ENCODE peak calls at places on chromosomes 6 and 20, in ten cellular contexts. One of them, this sample, is unnamed.

GRCh38 chr6:158283304-158284005 is 28.8 kb upstream of the TULP4 start:
- DNase-seq in ELR: peak
- DNase-seq in PC-3: no peak
- DNase-seq in T-helper 9 cell: peak
- DNase-seq in NCI-H774: no peak
- DNase-seq in cardiac fibroblast: peak
- DNase-seq in GDM1: no peak
- DNase-seq in occipital lobe: peak
- DNase-seq in HCEC 1CT: peak
- DNase-seq in NCI-H510A treated with DMSO at 0.1 percent for 48 hours: no peak
- DNase-seq in this sample: peak

GRCh38 chr20:9146649-9147048 is 77.8 kb downstream of the PLCB4 start:
- DNase-seq in ELR: no peak
- DNase-seq in PC-3: no peak
- DNase-seq in T-helper 9 cell: no peak
- DNase-seq in NCI-H774: no peak
- DNase-seq in cardiac fibroblast: no peak
- DNase-seq in GDM1: no peak
- DNase-seq in occipital lobe: no peak
- DNase-seq in HCEC 1CT: no peak
- DNase-seq in NCI-H510A treated with DMSO at 0.1 percent for 48 hours: no peak
- DNase-seq in this sample: no peak

GRCh38 chr6:41643899-41644269 is 5.6 kb downstream of the MDFI start:
- DNase-seq in ELR: no peak
- DNase-seq in PC-3: no peak
- DNase-seq in T-helper 9 cell: no peak
- DNase-seq in NCI-H774: no peak
- DNase-seq in cardiac fibroblast: no peak
- DNase-seq in GDM1: no peak
- DNase-seq in occipital lobe: no peak
- DNase-seq in HCEC 1CT: no peak
- DNase-seq in NCI-H510A treated with DMSO at 0.1 percent for 48 hours: no peak
- DNase-seq in this sample: no peak

GRCh38 chr6:1770435-1770843 is 160.7 kb downstream of the FOXC1 start:
- DNase-seq in ELR: peak
- DNase-seq in PC-3: peak
- DNase-seq in T-helper 9 cell: no peak
- DNase-seq in NCI-H774: no peak
- DNase-seq in cardiac fibroblast: no peak
- DNase-seq in GDM1: peak
- DNase-seq in occipital lobe: no peak
- DNase-seq in HCEC 1CT: no peak
- DNase-seq in NCI-H510A treated with DMSO at 0.1 percent for 48 hours: peak
- DNase-seq in this sample: peak

GRCh38 chr20:33666293-33667244 is at the start of gene ACTL10:
- DNase-seq in ELR: peak
- DNase-seq in PC-3: peak
- DNase-seq in T-helper 9 cell: peak
- DNase-seq in NCI-H774: peak
- DNase-seq in cardiac fibroblast: peak
- DNase-seq in GDM1: peak
- DNase-seq in occipital lobe: peak
- DNase-seq in HCEC 1CT: peak
- DNase-seq in NCI-H510A treated with DMSO at 0.1 percent for 48 hours: peak
- DNase-seq in this sample: peak

GRCh38 chr6:42260424-42260888 is 42.8 kb upstream of the MRPS10 start:
- DNase-seq in ELR: no peak
- DNase-seq in PC-3: no peak
- DNase-seq in T-helper 9 cell: no peak
- DNase-seq in NCI-H774: no peak
- DNase-seq in cardiac fibroblast: no peak
- DNase-seq in GDM1: no peak
- DNase-seq in occipital lobe: no peak
- DNase-seq in HCEC 1CT: no peak
- DNase-seq in NCI-H510A treated with DMSO at 0.1 percent for 48 hours: no peak
- DNase-seq in this sample: no peak

GRCh38 chr20:45913105-45913504 is 1.1 kb upstream of the PLTP start:
- DNase-seq in ELR: peak
- DNase-seq in PC-3: no peak
- DNase-seq in T-helper 9 cell: no peak
- DNase-seq in NCI-H774: no peak
- DNase-seq in cardiac fibroblast: no peak
- DNase-seq in GDM1: no peak
- DNase-seq in occipital lobe: no peak
- DNase-seq in HCEC 1CT: no peak
- DNase-seq in NCI-H510A treated with DMSO at 0.1 percent for 48 hours: no peak
- DNase-seq in this sample: peak

GRCh38 chr20:47675190-47676142 is 109.8 kb downstream of the SULF2 start:
- DNase-seq in ELR: no peak
- DNase-seq in PC-3: no peak
- DNase-seq in T-helper 9 cell: no peak
- DNase-seq in NCI-H774: no peak
- DNase-seq in cardiac fibroblast: no peak
- DNase-seq in GDM1: no peak
- DNase-seq in occipital lobe: no peak
- DNase-seq in HCEC 1CT: no peak
- DNase-seq in NCI-H510A treated with DMSO at 0.1 percent for 48 hours: no peak
- DNase-seq in this sample: no peak

GRCh38 chr6:85065831-85066230 is 301.4 kb upstream of the TBX18 start:
- DNase-seq in ELR: no peak
- DNase-seq in PC-3: no peak
- DNase-seq in T-helper 9 cell: no peak
- DNase-seq in NCI-H774: no peak
- DNase-seq in cardiac fibroblast: no peak
- DNase-seq in GDM1: no peak
- DNase-seq in occipital lobe: no peak
- DNase-seq in HCEC 1CT: no peak
- DNase-seq in NCI-H510A treated with DMSO at 0.1 percent for 48 hours: no peak
- DNase-seq in this sample: no peak

GRCh38 chr6:134080171-134080795 is 27.9 kb upstream of the SLC2A12 start:
- DNase-seq in ELR: peak
- DNase-seq in PC-3: peak
- DNase-seq in T-helper 9 cell: no peak
- DNase-seq in NCI-H774: peak
- DNase-seq in cardiac fibroblast: no peak
- DNase-seq in GDM1: no peak
- DNase-seq in occipital lobe: no peak
- DNase-seq in HCEC 1CT: no peak
- DNase-seq in NCI-H510A treated with DMSO at 0.1 percent for 48 hours: peak
- DNase-seq in this sample: peak

GRCh38 chr6:89146748-89147715 is 1.2 kb downstream of the PM20D2 start:
- DNase-seq in ELR: peak
- DNase-seq in PC-3: peak
- DNase-seq in T-helper 9 cell: no peak
- DNase-seq in NCI-H774: no peak
- DNase-seq in cardiac fibroblast: peak
- DNase-seq in GDM1: no peak
- DNase-seq in occipital lobe: no peak
- DNase-seq in HCEC 1CT: peak
- DNase-seq in NCI-H510A treated with DMSO at 0.1 percent for 48 hours: peak
- DNase-seq in this sample: peak

GRCh38 chr6:57435475-57436163 is 118.2 kb downstream of the PRIM2 start:
- DNase-seq in ELR: no peak
- DNase-seq in PC-3: no peak
- DNase-seq in T-helper 9 cell: no peak
- DNase-seq in NCI-H774: no peak
- DNase-seq in cardiac fibroblast: no peak
- DNase-seq in GDM1: no peak
- DNase-seq in occipital lobe: no peak
- DNase-seq in HCEC 1CT: no peak
- DNase-seq in NCI-H510A treated with DMSO at 0.1 percent for 48 hours: no peak
- DNase-seq in this sample: no peak

GRCh38 chr20:49854190-49854875 is 41.7 kb downstream of the SLC9A8 start:
- DNase-seq in ELR: no peak
- DNase-seq in PC-3: no peak
- DNase-seq in T-helper 9 cell: no peak
- DNase-seq in NCI-H774: no peak
- DNase-seq in cardiac fibroblast: no peak
- DNase-seq in GDM1: no peak
- DNase-seq in occipital lobe: no peak
- DNase-seq in HCEC 1CT: no peak
- DNase-seq in NCI-H510A treated with DMSO at 0.1 percent for 48 hours: no peak
- DNase-seq in this sample: no peak

GRCh38 chr6:135657207-135657606 is 159.7 kb upstream of the AHI1 start:
- DNase-seq in ELR: no peak
- DNase-seq in PC-3: no peak
- DNase-seq in T-helper 9 cell: no peak
- DNase-seq in NCI-H774: peak
- DNase-seq in cardiac fibroblast: no peak
- DNase-seq in GDM1: no peak
- DNase-seq in occipital lobe: no peak
- DNase-seq in HCEC 1CT: no peak
- DNase-seq in NCI-H510A treated with DMSO at 0.1 percent for 48 hours: peak
- DNase-seq in this sample: no peak

GRCh38 chr6:21045135-21045616 is 510.9 kb downstream of the CDKAL1 start:
- DNase-seq in ELR: no peak
- DNase-seq in PC-3: no peak
- DNase-seq in T-helper 9 cell: no peak
- DNase-seq in NCI-H774: no peak
- DNase-seq in cardiac fibroblast: no peak
- DNase-seq in GDM1: no peak
- DNase-seq in occipital lobe: no peak
- DNase-seq in HCEC 1CT: no peak
- DNase-seq in NCI-H510A treated with DMSO at 0.1 percent for 48 hours: no peak
- DNase-seq in this sample: peak

GRCh38 chr6:70369332-70369950 is 43.9 kb upstream of the FAM135A start:
- DNase-seq in ELR: peak
- DNase-seq in PC-3: peak
- DNase-seq in T-helper 9 cell: peak
- DNase-seq in NCI-H774: peak
- DNase-seq in cardiac fibroblast: peak
- DNase-seq in GDM1: peak
- DNase-seq in occipital lobe: peak
- DNase-seq in HCEC 1CT: peak
- DNase-seq in NCI-H510A treated with DMSO at 0.1 percent for 48 hours: peak
- DNase-seq in this sample: peak

GRCh38 chr6:97401533-97401932 is 118.5 kb upstream of the MMS22L start:
- DNase-seq in ELR: peak
- DNase-seq in PC-3: no peak
- DNase-seq in T-helper 9 cell: no peak
- DNase-seq in NCI-H774: no peak
- DNase-seq in cardiac fibroblast: peak
- DNase-seq in GDM1: no peak
- DNase-seq in occipital lobe: no peak
- DNase-seq in HCEC 1CT: peak
- DNase-seq in NCI-H510A treated with DMSO at 0.1 percent for 48 hours: no peak
- DNase-seq in this sample: peak

GRCh38 chr6:135300576-135300975 is 119.5 kb downstream of the MYB start:
- DNase-seq in ELR: peak
- DNase-seq in PC-3: no peak
- DNase-seq in T-helper 9 cell: no peak
- DNase-seq in NCI-H774: no peak
- DNase-seq in cardiac fibroblast: no peak
- DNase-seq in GDM1: no peak
- DNase-seq in occipital lobe: no peak
- DNase-seq in HCEC 1CT: peak
- DNase-seq in NCI-H510A treated with DMSO at 0.1 percent for 48 hours: no peak
- DNase-seq in this sample: peak

GRCh38 chr6:81886157-81886556 is 133.7 kb upstream of the TENT5A start:
- DNase-seq in ELR: no peak
- DNase-seq in PC-3: no peak
- DNase-seq in T-helper 9 cell: no peak
- DNase-seq in NCI-H774: no peak
- DNase-seq in cardiac fibroblast: no peak
- DNase-seq in GDM1: no peak
- DNase-seq in occipital lobe: no peak
- DNase-seq in HCEC 1CT: no peak
- DNase-seq in NCI-H510A treated with DMSO at 0.1 percent for 48 hours: no peak
- DNase-seq in this sample: no peak

GRCh38 chr6:160051390-160051789 is 70.2 kb upstream of the SLC22A1 start:
- DNase-seq in ELR: no peak
- DNase-seq in PC-3: no peak
- DNase-seq in T-helper 9 cell: no peak
- DNase-seq in NCI-H774: no peak
- DNase-seq in cardiac fibroblast: no peak
- DNase-seq in GDM1: no peak
- DNase-seq in occipital lobe: no peak
- DNase-seq in HCEC 1CT: no peak
- DNase-seq in NCI-H510A treated with DMSO at 0.1 percent for 48 hours: no peak
- DNase-seq in this sample: no peak

GRCh38 chr6:108841377-108841855 is 6.8 kb upstream of the ARMC2 start:
- DNase-seq in ELR: no peak
- DNase-seq in PC-3: no peak
- DNase-seq in T-helper 9 cell: no peak
- DNase-seq in NCI-H774: no peak
- DNase-seq in cardiac fibroblast: no peak
- DNase-seq in GDM1: no peak
- DNase-seq in occipital lobe: no peak
- DNase-seq in HCEC 1CT: no peak
- DNase-seq in NCI-H510A treated with DMSO at 0.1 percent for 48 hours: no peak
- DNase-seq in this sample: no peak

GRCh38 chr6:89009624-89010059 is 46.2 kb upstream of the RNGTT start:
- DNase-seq in ELR: no peak
- DNase-seq in PC-3: no peak
- DNase-seq in T-helper 9 cell: no peak
- DNase-seq in NCI-H774: no peak
- DNase-seq in cardiac fibroblast: no peak
- DNase-seq in GDM1: no peak
- DNase-seq in occipital lobe: no peak
- DNase-seq in HCEC 1CT: no peak
- DNase-seq in NCI-H510A treated with DMSO at 0.1 percent for 48 hours: no peak
- DNase-seq in this sample: no peak

GRCh38 chr6:41637179-41638001 is 878 bp upstream of the MDFI start:
- DNase-seq in ELR: no peak
- DNase-seq in PC-3: peak
- DNase-seq in T-helper 9 cell: no peak
- DNase-seq in NCI-H774: no peak
- DNase-seq in cardiac fibroblast: no peak
- DNase-seq in GDM1: no peak
- DNase-seq in occipital lobe: no peak
- DNase-seq in HCEC 1CT: no peak
- DNase-seq in NCI-H510A treated with DMSO at 0.1 percent for 48 hours: no peak
- DNase-seq in this sample: peak